ENCODE peak calls at places on chromosomes 16 and 17, in four cellular contexts. U, D, V and S are unnamed samples.
A peak's percentile ranks its signal among the peaks of the same experiment; 100 is the strongest.

GRCh38 chr17:79691931-79692330 is 38.8 kb upstream of the ENPP7 start:
- DNase-seq in U (no peak), D (no peak), V (no peak), S (no peak)

GRCh38 chr17:14545156-14545906 is 244.4 kb downstream of the HS3ST3B1 start:
- DNase-seq in U (no peak), D (no peak), V (peak; percentile 10), S (no peak)

GRCh38 chr17:13421581-13421980 is 180.1 kb downstream of the HS3ST3A1 start:
- DNase-seq in U (no peak), D (no peak), V (no peak), S (no peak)

GRCh38 chr17:82424001-82424862 is 5.8 kb upstream of the OGFOD3 start:
- DNase-seq in U (peak; percentile 36), D (no peak), V (peak; percentile 74), S (peak; percentile 67)

GRCh38 chr16:4101421-4102275 is 14.6 kb downstream of the ADCY9 start:
- DNase-seq in U (no peak), D (peak; percentile 17), V (no peak), S (no peak)

GRCh38 chr16:83936581-83937165 is 16.4 kb upstream of the OSGIN1 start:
- DNase-seq in U (no peak), D (no peak), V (no peak), S (no peak)

GRCh38 chr16:80759419-80760162 is 44.8 kb downstream of the CDYL2 start:
- DNase-seq in U (no peak), D (no peak), V (no peak), S (no peak)

GRCh38 chr17:77846531-77847085 is 111.9 kb upstream of the TNRC6C start:
- DNase-seq in U (no peak), D (peak; percentile 72), V (no peak), S (no peak)

GRCh38 chr16:3819741-3820724 is 60.5 kb downstream of the CREBBP start:
- DNase-seq in U (peak; percentile 83), D (no peak), V (no peak), S (peak; percentile 80)

GRCh38 chr16:87824991-87825841 is 44.1 kb downstream of the SLC7A5 start:
- DNase-seq in U (no peak), D (no peak), V (no peak), S (no peak)

GRCh38 chr17:35056013-35056412 is 7.5 kb downstream of the RFFL start:
- DNase-seq in U (no peak), D (no peak), V (peak; percentile 29), S (peak; percentile 4)

GRCh38 chr17:29283496-29283895 is 10.5 kb downstream of the NUFIP2 start:
- DNase-seq in U (no peak), D (no peak), V (no peak), S (peak; percentile 41)

GRCh38 chr16:4217246-4218131 is 24.4 kb downstream of the SRL start:
- DNase-seq in U (no peak), D (no peak), V (peak; percentile 32), S (peak; percentile 56)

GRCh38 chr16:2976201-2976600 is 4.0 kb downstream of the PKMYT1 start:
- DNase-seq in U (no peak), D (no peak), V (no peak), S (no peak)

GRCh38 chr16:57802635-57803412 is 533 bp upstream of the KIFC3 start:
- DNase-seq in U (peak; percentile 79), D (no peak), V (peak; percentile 46), S (no peak)

GRCh38 chr16:69176033-69176780 is 10.8 kb upstream of the SNTB2 start:
- DNase-seq in U (peak; percentile 70), D (no peak), V (no peak), S (no peak)

GRCh38 chr17:26792486-26792885 is 501.4 kb upstream of the WSB1 start:
- DNase-seq in U (peak; percentile 33), D (no peak), V (no peak), S (no peak)

GRCh38 chr16:86214326-86215232 is 295.7 kb upstream of the FOXF1 start:
- DNase-seq in U (no peak), D (peak; percentile 80), V (no peak), S (no peak)

GRCh38 chr16:86216591-86216990 is 293.7 kb upstream of the FOXF1 start:
- DNase-seq in U (no peak), D (peak; percentile 71), V (no peak), S (no peak)

GRCh38 chr16:86213427-86214205 is 296.7 kb upstream of the FOXF1 start:
- DNase-seq in U (no peak), D (peak; percentile 63), V (no peak), S (no peak)

GRCh38 chr16:86215979-86216585 is 294.2 kb upstream of the FOXF1 start:
- DNase-seq in U (no peak), D (peak; percentile 80), V (no peak), S (no peak)

GRCh38 chr16:86215233-86215978 is 294.9 kb upstream of the FOXF1 start:
- DNase-seq in U (peak; percentile 46), D (no peak), V (no peak), S (no peak)
- H3K27ac ChIP-seq in U (no peak overlapping the region), D (peak overlapping the region; percentile 57), V (no peak overlapping the region), S (no peak overlapping the region)

DNA sequence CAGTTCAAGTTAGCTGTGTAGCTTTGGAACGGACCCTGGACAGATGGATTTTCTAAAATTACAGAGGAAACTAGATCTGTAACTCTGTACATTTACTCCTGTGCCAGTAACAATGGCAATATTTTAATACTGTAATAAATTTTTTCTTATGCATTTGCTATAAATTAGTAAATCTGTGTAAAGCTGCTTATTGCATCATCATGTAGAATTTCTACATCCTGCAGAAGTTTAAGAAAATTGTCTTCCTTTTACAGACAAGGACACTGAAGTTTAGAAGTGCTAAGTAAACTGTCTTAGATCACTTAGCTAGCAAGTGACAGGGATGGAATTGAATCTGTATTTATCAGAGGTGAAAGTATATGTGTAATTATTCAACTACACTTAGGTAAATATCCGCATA is 347.7 kb downstream of the WWOX start:
- DNase-seq in U (no peak), D (no peak), V (no peak), S (no peak)
- H3K4me1 ChIP-seq in U (no peaks in the 10 kb centered on the region), D (no peaks in the 10 kb centered on the region), V (peaks cover 11% of the 10 kb centered on the region), S (no peaks in the 10 kb centered on the region)

GRCh38 chr17:75771334-75772281 is 6.6 kb upstream of the GALK1 start:
- DNase-seq in U (peak; percentile 50), D (peak; percentile 27), V (no peak), S (no peak)

GRCh38 chr17:75773121-75773807 is 8.3 kb upstream of the GALK1 start:
- DNase-seq in U (no peak), D (peak; percentile 72), V (no peak), S (no peak)

GRCh38 chr17:75767881-75768280 is 2.9 kb upstream of the GALK1 start:
- DNase-seq in U (no peak), D (peak; percentile 18), V (no peak), S (no peak)

GRCh38 chr17:75765981-75766380 is 989 bp upstream of the GALK1 start:
- DNase-seq in U (no peak), D (peak; percentile 73), V (no peak), S (no peak)

GRCh38 chr17:75769536-75769935 is 4.5 kb upstream of the GALK1 start:
- DNase-seq in U (no peak), D (no peak), V (no peak), S (no peak)
- H3K27ac ChIP-seq in U (no peak overlapping the region), D (no peak overlapping the region), V (no peak overlapping the region), S (no peak overlapping the region)

GRCh38 chr16:85607796-85608514 is 5.2 kb upstream of the GSE1 start:
- DNase-seq in U (no peak), D (no peak), V (no peak), S (no peak)

GRCh38 chr16:85605912-85606841 is 6.9 kb upstream of the GSE1 start:
- DNase-seq in U (no peak), D (no peak), V (no peak), S (no peak)

GRCh38 chr16:85608515-85608885 is 4.6 kb upstream of the GSE1 start:
- DNase-seq in U (no peak), D (no peak), V (no peak), S (no peak)

GRCh38 chr16:85606920-85607319 is 6.2 kb upstream of the GSE1 start:
- DNase-seq in U (no peak), D (no peak), V (no peak), S (peak; percentile 47)

DNA sequence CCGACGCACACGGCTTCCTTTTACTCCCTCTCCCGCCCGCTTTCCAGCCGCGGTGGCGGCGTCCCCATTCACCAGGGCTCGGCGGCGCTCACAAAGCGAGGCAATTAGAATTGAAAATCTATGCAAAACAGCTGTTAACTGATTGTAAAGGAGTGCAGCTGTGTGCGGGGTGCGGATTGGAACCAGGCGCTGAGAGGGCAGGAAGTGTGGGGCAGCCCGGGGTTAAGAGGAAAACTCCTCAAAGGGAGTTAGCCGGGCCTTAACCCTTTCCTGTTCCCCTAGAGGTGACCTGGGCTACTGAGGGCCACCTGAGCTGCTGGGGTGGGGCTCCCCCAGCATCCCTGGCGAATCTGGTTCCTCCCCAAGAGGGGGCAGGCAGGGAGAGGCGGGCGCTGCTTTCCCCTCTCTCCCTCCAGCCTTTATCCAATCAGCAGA is 5.8 kb upstream of the GSE1 start:
- DNase-seq in U (peak; percentile 45), D (no peak), V (peak; percentile 91), S (peak; percentile 85)
- H3K4me1 ChIP-seq in U (peaks cover 45% of the 10 kb centered on the region), D (peaks cover 63% of the 10 kb centered on the region), V (peaks cover 44% of the 10 kb centered on the region), S (peaks cover 50% of the 10 kb centered on the region)

DNA sequence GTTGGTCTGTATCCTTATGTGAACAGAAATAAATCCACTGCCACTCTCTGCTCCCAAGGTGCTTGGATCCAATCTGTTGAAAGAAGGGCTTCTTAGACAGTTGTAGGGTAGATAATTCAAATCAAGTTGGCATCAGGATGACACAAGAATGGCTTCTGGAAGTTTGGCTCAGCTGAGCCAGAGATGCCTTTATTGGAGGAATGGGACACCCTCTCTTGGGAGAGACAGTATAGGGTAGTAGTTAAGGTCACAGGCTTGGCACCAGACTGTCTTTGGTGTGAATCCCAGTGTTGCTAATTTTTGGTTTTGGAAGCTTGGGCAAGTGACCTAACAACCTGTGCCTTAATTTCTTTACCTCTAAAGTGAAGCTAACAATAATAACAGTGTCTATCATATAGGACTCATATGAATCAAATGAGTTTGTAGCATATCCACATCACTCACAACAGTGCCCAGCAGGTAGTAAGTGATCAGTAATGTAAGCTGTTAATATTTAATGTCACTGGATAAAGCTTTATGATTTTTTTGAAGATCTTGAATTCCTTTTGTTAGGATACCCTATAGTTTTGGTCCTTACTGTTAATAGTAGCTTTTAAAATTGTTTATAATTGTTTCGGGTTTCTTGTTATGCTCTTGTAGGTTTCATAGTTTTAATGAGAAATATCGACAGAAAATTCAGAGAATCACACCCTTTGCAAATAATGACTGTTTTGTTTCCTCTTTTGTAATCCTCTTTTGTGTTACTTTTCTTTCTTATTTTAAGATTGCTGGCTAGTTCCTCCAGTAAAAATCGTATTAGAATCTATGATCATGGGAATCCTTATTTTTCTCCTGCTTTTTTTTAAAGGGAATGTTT is 19.1 kb downstream of the ZNRF1 start:
- DNase-seq in U (no peak), D (no peak), V (no peak), S (no peak)
- H3K27ac ChIP-seq in U (peak overlapping the region; percentile 2), D (no peak overlapping the region), V (no peak overlapping the region), S (no peak overlapping the region)